ENCODE peak calls at places on chromosome 12, in five cellular contexts. One of them, this sample, is unnamed.

GRCh38 chr12:30694971-30695326 is 720 bp downstream of the IPO8 start:
- DNase-seq in A549: peak; percentile 53
- DNase-seq in GM12878: no peak
- DNase-seq in K562: peak; percentile 19
- DNase-seq in HepG2: peak; percentile 41
- DNase-seq in this sample: peak; percentile 35

GRCh38 chr12:29970501-29970900 is 186.8 kb upstream of the TMTC1 start:
- DNase-seq in HepG2: no peak
- DNase-seq in A549: no peak
- DNase-seq in GM12878: no peak
- DNase-seq in K562: no peak
- DNase-seq in this sample: no peak

GRCh38 chr12:128069359-128069997 is 197.5 kb upstream of the TMEM132C start:
- DNase-seq in K562: peak; percentile 26
- DNase-seq in GM12878: no peak
- DNase-seq in A549: peak; percentile 60
- DNase-seq in HepG2: peak; percentile 30
- DNase-seq in this sample: peak; percentile 33

GRCh38 chr12:39144613-39145061 is 239.2 kb upstream of the CPNE8 start:
- DNase-seq in A549: no peak
- DNase-seq in K562: no peak
- DNase-seq in GM12878: no peak
- DNase-seq in HepG2: no peak
- DNase-seq in this sample: no peak

GRCh38 chr12:99911967-99912366 is 72.8 kb downstream of the ANKS1B start:
- DNase-seq in GM12878: peak; percentile 36
- DNase-seq in A549: no peak
- DNase-seq in HepG2: no peak
- DNase-seq in K562: no peak
- DNase-seq in this sample: no peak

GRCh38 chr12:55955344-55955743 is 10.5 kb downstream of the PMEL start:
- DNase-seq in K562: no peak
- DNase-seq in GM12878: no peak
- DNase-seq in HepG2: no peak
- DNase-seq in A549: no peak
- DNase-seq in this sample: no peak

GRCh38 chr12:38153737-38154061 is 162.9 kb upstream of the ALG10B start:
- DNase-seq in GM12878: no peak
- DNase-seq in K562: no peak
- DNase-seq in A549: no peak
- DNase-seq in HepG2: no peak
- DNase-seq in this sample: no peak

GRCh38 chr12:128853321-128854197 is at the start of gene GLT1D1:
- DNase-seq in HepG2: no peak
- DNase-seq in A549: no peak
- DNase-seq in GM12878: no peak
- DNase-seq in K562: no peak
- DNase-seq in this sample: no peak

GRCh38 chr12:117680311-117680710 is 288.5 kb downstream of the KSR2 start:
- DNase-seq in HepG2: no peak
- DNase-seq in A549: no peak
- DNase-seq in GM12878: no peak
- DNase-seq in K562: no peak
- DNase-seq in this sample: no peak

GRCh38 chr12:97022831-97023230 is 115.8 kb downstream of the NEDD1 start:
- DNase-seq in A549: no peak
- DNase-seq in GM12878: no peak
- DNase-seq in HepG2: no peak
- DNase-seq in K562: no peak
- DNase-seq in this sample: no peak

GRCh38 chr12:48388430-48388829 is 37.7 kb upstream of the ZNF641 start:
- DNase-seq in K562: no peak
- DNase-seq in HepG2: no peak
- DNase-seq in A549: no peak
- DNase-seq in GM12878: no peak
- DNase-seq in this sample: peak; percentile 6

GRCh38 chr12:132523576-132524331 is 33.8 kb downstream of the FBRSL1 start:
- DNase-seq in GM12878: no peak
- DNase-seq in A549: peak; percentile 69
- DNase-seq in K562: peak; percentile 81
- DNase-seq in HepG2: peak; percentile 32
- DNase-seq in this sample: peak; percentile 24

GRCh38 chr12:76757694-76758093 is 6.2 kb upstream of the ZDHHC17 start:
- DNase-seq in GM12878: no peak
- DNase-seq in K562: no peak
- DNase-seq in HepG2: no peak
- DNase-seq in A549: peak; percentile 17
- DNase-seq in this sample: peak; percentile 40

GRCh38 chr12:132554857-132555630 is 55.3 kb downstream of the LRCOL1 start:
- DNase-seq in GM12878: no peak
- DNase-seq in HepG2: peak; percentile 16
- DNase-seq in K562: peak; percentile 69
- DNase-seq in A549: peak; percentile 64
- DNase-seq in this sample: no peak

GRCh38 chr12:1810201-1810930 is 10.0 kb upstream of the LRTM2 start:
- DNase-seq in GM12878: no peak
- DNase-seq in A549: no peak
- DNase-seq in K562: peak; percentile 35
- DNase-seq in HepG2: no peak
- DNase-seq in this sample: peak; percentile 14

GRCh38 chr12:32494676-32495075 is 95.3 kb downstream of the FGD4 start:
- DNase-seq in GM12878: no peak
- DNase-seq in A549: no peak
- DNase-seq in K562: no peak
- DNase-seq in HepG2: no peak
- DNase-seq in this sample: no peak

GRCh38 chr12:94831081-94831747 is 172.3 kb downstream of the NDUFA12 start:
- DNase-seq in GM12878: peak; percentile 98
- DNase-seq in A549: no peak
- DNase-seq in HepG2: no peak
- DNase-seq in K562: no peak
- DNase-seq in this sample: no peak

GRCh38 chr12:66269757-66270383 is 32.4 kb upstream of the HELB start:
- DNase-seq in HepG2: peak; percentile 40
- DNase-seq in K562: peak; percentile 49
- DNase-seq in GM12878: peak; percentile 5
- DNase-seq in A549: peak; percentile 53
- DNase-seq in this sample: peak; percentile 62

GRCh38 chr12:28583771-28584261 is 393.6 kb downstream of the CCDC91 start:
- DNase-seq in K562: peak; percentile 9
- DNase-seq in GM12878: no peak
- DNase-seq in HepG2: no peak
- DNase-seq in A549: peak; percentile 25
- DNase-seq in this sample: peak; percentile 34

GRCh38 chr12:96210376-96211055 is 16.3 kb downstream of the ELK3 start:
- DNase-seq in HepG2: no peak
- DNase-seq in A549: no peak
- DNase-seq in K562: no peak
- DNase-seq in GM12878: no peak
- DNase-seq in this sample: no peak

GRCh38 chr12:109677323-109677722 is 36.3 kb upstream of the FAM222A start:
- DNase-seq in A549: no peak
- DNase-seq in K562: no peak
- DNase-seq in GM12878: no peak
- DNase-seq in HepG2: no peak
- DNase-seq in this sample: no peak

GRCh38 chr12:76193961-76194360 is 109.5 kb upstream of the NAP1L1 start:
- DNase-seq in K562: no peak
- DNase-seq in A549: no peak
- DNase-seq in HepG2: no peak
- DNase-seq in GM12878: no peak
- DNase-seq in this sample: no peak

GRCh38 chr12:42794811-42795210 is 205.3 kb upstream of the PRICKLE1 start:
- DNase-seq in K562: no peak
- DNase-seq in HepG2: no peak
- DNase-seq in GM12878: no peak
- DNase-seq in A549: no peak
- DNase-seq in this sample: peak; percentile 79

GRCh38 chr12:120677765-120678473 is 9.0 kb upstream of the MLEC start:
- DNase-seq in GM12878: peak; percentile 82
- DNase-seq in HepG2: no peak
- DNase-seq in K562: peak; percentile 22
- DNase-seq in A549: peak; percentile 58
- DNase-seq in this sample: no peak

GRCh38 chr12:28313631-28314030 is 123.4 kb downstream of the CCDC91 start:
- DNase-seq in GM12878: no peak
- DNase-seq in HepG2: no peak
- DNase-seq in K562: peak; percentile 11
- DNase-seq in A549: no peak
- DNase-seq in this sample: peak; percentile 43

GRCh38 chr12:120847392-120848157 is 56.6 kb downstream of the SPPL3 start:
- DNase-seq in A549: no peak
- DNase-seq in HepG2: no peak
- DNase-seq in K562: no peak
- DNase-seq in GM12878: peak; percentile 78
- DNase-seq in this sample: no peak

GRCh38 chr12:26275313-26276257 is 80.2 kb downstream of the SSPN start:
- DNase-seq in HepG2: peak; percentile 32
- DNase-seq in GM12878: no peak
- DNase-seq in K562: no peak
- DNase-seq in A549: peak; percentile 21
- DNase-seq in this sample: no peak

GRCh38 chr12:28104893-28105864 is 85.1 kb upstream of the CCDC91 start:
- DNase-seq in HepG2: no peak
- DNase-seq in A549: no peak
- DNase-seq in GM12878: no peak
- DNase-seq in K562: no peak
- DNase-seq in this sample: no peak

GRCh38 chr12:7376196-7376595 is 67.8 kb downstream of the CD163L1 start:
- DNase-seq in A549: no peak
- DNase-seq in HepG2: no peak
- DNase-seq in K562: no peak
- DNase-seq in GM12878: no peak
- DNase-seq in this sample: peak; percentile 72

GRCh38 chr12:48985475-48985897 is 7.4 kb downstream of the WNT1 start:
- DNase-seq in HepG2: no peak
- DNase-seq in A549: no peak
- DNase-seq in K562: no peak
- DNase-seq in GM12878: no peak
- DNase-seq in this sample: no peak

GRCh38 chr12:76446090-76446489 is 97.9 kb upstream of the BBS10 start:
- DNase-seq in K562: no peak
- DNase-seq in A549: no peak
- DNase-seq in GM12878: no peak
- DNase-seq in HepG2: no peak
- DNase-seq in this sample: no peak

GRCh38 chr12:122681814-122682213 is 21.3 kb downstream of the HCAR2 start:
- DNase-seq in GM12878: peak; percentile 7
- DNase-seq in A549: no peak
- DNase-seq in K562: no peak
- DNase-seq in HepG2: no peak
- DNase-seq in this sample: peak; percentile 16

GRCh38 chr12:122687091-122687490 is 16.1 kb downstream of the HCAR2 start:
- DNase-seq in GM12878: no peak
- DNase-seq in HepG2: no peak
- DNase-seq in A549: no peak
- DNase-seq in K562: no peak
- DNase-seq in this sample: peak; percentile 25

GRCh38 chr12:122688291-122688690 is 14.9 kb downstream of the HCAR2 start:
- DNase-seq in A549: no peak
- DNase-seq in K562: no peak
- DNase-seq in GM12878: no peak
- DNase-seq in HepG2: no peak
- DNase-seq in this sample: no peak

GRCh38 chr12:122686538-122686937 is 16.6 kb downstream of the HCAR2 start:
- DNase-seq in K562: no peak
- DNase-seq in A549: no peak
- DNase-seq in HepG2: no peak
- DNase-seq in GM12878: no peak
- DNase-seq in this sample: no peak

DNA sequence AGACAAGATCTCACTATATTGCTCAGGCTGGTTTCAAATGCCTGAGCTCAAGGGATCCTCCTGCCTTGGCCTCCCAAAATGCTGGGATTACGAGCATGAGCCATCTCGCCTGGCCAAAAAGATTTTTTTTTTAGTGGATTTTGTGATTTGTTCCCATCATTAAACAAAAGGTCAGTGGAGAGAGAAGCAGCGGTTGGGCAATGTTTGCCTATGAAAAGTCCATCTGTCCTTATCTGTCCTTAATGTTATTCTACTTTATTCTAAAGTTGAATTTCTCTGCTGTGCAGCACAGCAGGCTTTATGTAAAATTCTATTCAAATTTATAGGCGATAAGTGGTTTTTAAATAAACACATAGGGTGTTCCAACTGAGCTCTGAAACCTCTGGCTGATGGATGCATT is 18.9 kb downstream of the HCAR2 start:
- DNase-seq in A549: no peak
- DNase-seq in HepG2: no peak
- DNase-seq in GM12878: no peak
- DNase-seq in K562: no peak
- DNase-seq in this sample: no peak
- TF ChIP-seq BHLHE40 in A549: no peak
- TF ChIP-seq BHLHE40 in HepG2: no peak
- TF ChIP-seq BHLHE40 in GM12878: no peak
- TF ChIP-seq BHLHE40 in K562: no peak
- TF ChIP-seq BHLHE40 in this sample: no peak

DNA sequence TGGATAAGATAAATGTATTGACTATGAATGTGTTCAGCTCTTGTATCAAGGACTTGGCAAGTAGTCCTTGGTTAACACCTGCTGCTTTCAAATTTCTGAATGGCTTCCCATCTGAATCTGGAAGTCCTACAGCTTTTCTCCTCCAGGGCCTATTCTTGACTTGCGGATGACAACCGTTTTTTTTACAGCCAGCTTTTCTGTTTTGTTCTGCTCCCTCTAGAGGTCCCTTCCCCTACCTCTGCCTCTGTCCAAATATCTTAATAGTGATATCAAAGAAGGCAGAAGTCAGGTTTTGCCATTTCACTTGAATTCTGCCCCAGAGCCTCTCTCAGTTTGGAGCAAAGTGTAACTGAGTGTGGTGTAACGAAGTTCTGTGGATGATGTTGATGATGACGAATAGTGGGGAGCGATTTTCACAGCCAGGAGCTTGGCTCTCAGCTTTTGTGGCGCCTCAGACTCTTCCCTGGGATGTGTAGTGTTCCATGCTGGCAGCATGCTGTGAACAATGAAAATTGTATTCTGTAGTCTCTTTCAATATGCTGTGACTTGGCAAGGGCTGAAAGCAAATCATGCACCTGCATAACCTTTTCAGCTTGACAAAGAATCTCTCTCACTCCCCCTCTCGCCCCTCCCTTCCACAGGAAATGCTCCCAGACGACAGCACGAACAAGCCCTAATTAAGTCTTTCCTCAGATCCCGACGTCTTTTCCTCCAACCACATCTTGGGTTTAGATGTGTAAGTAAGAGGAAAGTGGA is 5.0 kb upstream of the SLC4A8 start:
- DNase-seq in GM12878: no peak
- DNase-seq in HepG2: no peak
- DNase-seq in A549: peak; percentile 21
- DNase-seq in K562: peak; percentile 25
- DNase-seq in this sample: no peak
- TF ChIP-seq CTCF in GM12878: no peak
- TF ChIP-seq CTCF in HepG2: no peak
- TF ChIP-seq CTCF in A549: no peak
- TF ChIP-seq CTCF in K562: peak; percentile 26
- TF ChIP-seq CTCF in this sample: peak; percentile 11

GRCh38 chr12:22353615-22354325 is 19.3 kb upstream of the ST8SIA1 start:
- DNase-seq in GM12878: no peak
- DNase-seq in K562: no peak
- DNase-seq in A549: no peak
- DNase-seq in HepG2: no peak
- DNase-seq in this sample: no peak
- TF ChIP-seq CEBPB in GM12878: no peak
- TF ChIP-seq CEBPB in K562: no peak
- TF ChIP-seq CEBPB in A549: no peak
- TF ChIP-seq CEBPB in HepG2: no peak
- TF ChIP-seq CEBPB in this sample: no peak

GRCh38 chr12:6370994-6371754 is 4.2 kb downstream of the SCNN1A start:
- DNase-seq in GM12878: peak; percentile 34
- DNase-seq in A549: peak; percentile 99
- DNase-seq in HepG2: peak; percentile 97
- DNase-seq in K562: peak; percentile 67
- DNase-seq in this sample: peak; percentile 72
- TF ChIP-seq BHLHE40 in GM12878: no peak
- TF ChIP-seq BHLHE40 in A549: no peak
- TF ChIP-seq BHLHE40 in HepG2: peak; percentile 55
- TF ChIP-seq BHLHE40 in K562: no peak
- TF ChIP-seq BHLHE40 in this sample: peak; percentile 30